ENCODE peak calls at places on chromosomes 7 and 10, in five cellular contexts. One of them, this sample, is unnamed.

GRCh38 chr10:7585228-7585627 is 81.5 kb downstream of the ITIH5 start:
- DNase-seq in neural progenitor cell: no peak
- DNase-seq in transverse colon: no peak
- DNase-seq in psoas muscle: no peak
- DNase-seq in pancreas: no peak
- DNase-seq in this sample: no peak

GRCh38 chr10:70652761-70653657 is 19.3 kb upstream of the ADAMTS14 start:
- DNase-seq in neural progenitor cell: no peak
- DNase-seq in pancreas: no peak
- DNase-seq in transverse colon: no peak
- DNase-seq in psoas muscle: peak; percentile 49
- DNase-seq in this sample: no peak

GRCh38 chr10:123997486-123998196 is 95.8 kb downstream of the CHST15 start:
- DNase-seq in transverse colon: no peak
- DNase-seq in neural progenitor cell: no peak
- DNase-seq in pancreas: no peak
- DNase-seq in psoas muscle: no peak
- DNase-seq in this sample: no peak

GRCh38 chr10:20841419-20841818 is 55.7 kb downstream of the NEBL start:
- DNase-seq in pancreas: no peak
- DNase-seq in psoas muscle: no peak
- DNase-seq in transverse colon: no peak
- DNase-seq in neural progenitor cell: no peak
- DNase-seq in this sample: no peak

GRCh38 chr7:100159099-100159623 is 638 bp upstream of the TRAPPC14 start:
- DNase-seq in neural progenitor cell: no peak
- DNase-seq in pancreas: no peak
- DNase-seq in transverse colon: no peak
- DNase-seq in psoas muscle: no peak
- DNase-seq in this sample: no peak

GRCh38 chr7:28623863-28624262 is 211.5 kb downstream of the CREB5 start:
- DNase-seq in pancreas: no peak
- DNase-seq in transverse colon: no peak
- DNase-seq in psoas muscle: no peak
- DNase-seq in neural progenitor cell: no peak
- DNase-seq in this sample: no peak

GRCh38 chr7:88306590-88307048 is at the start of gene STEAP4:
- DNase-seq in transverse colon: peak; percentile 83
- DNase-seq in psoas muscle: peak; percentile 73
- DNase-seq in pancreas: peak; percentile 83
- DNase-seq in neural progenitor cell: peak; percentile 71
- DNase-seq in this sample: peak; percentile 21

GRCh38 chr10:42975005-42975493 is 101.8 kb upstream of the RET start:
- DNase-seq in psoas muscle: no peak
- DNase-seq in neural progenitor cell: no peak
- DNase-seq in transverse colon: no peak
- DNase-seq in pancreas: peak; percentile 44
- DNase-seq in this sample: peak; percentile 11

GRCh38 chr10:36195364-36195763 is 553.3 kb upstream of the FZD8 start:
- DNase-seq in psoas muscle: no peak
- DNase-seq in pancreas: no peak
- DNase-seq in neural progenitor cell: no peak
- DNase-seq in transverse colon: no peak
- DNase-seq in this sample: no peak

GRCh38 chr7:156000601-156001396 is 188.5 kb upstream of the SHH start:
- DNase-seq in pancreas: no peak
- DNase-seq in neural progenitor cell: no peak
- DNase-seq in psoas muscle: no peak
- DNase-seq in transverse colon: no peak
- DNase-seq in this sample: no peak

GRCh38 chr7:2629740-2630681 is 1.8 kb upstream of the TTYH3 start:
- DNase-seq in psoas muscle: peak; percentile 64
- DNase-seq in pancreas: no peak
- DNase-seq in transverse colon: peak; percentile 83
- DNase-seq in neural progenitor cell: no peak
- DNase-seq in this sample: peak; percentile 93

GRCh38 chr7:30146127-30146612 is 11.4 kb downstream of the MTURN start:
- DNase-seq in pancreas: no peak
- DNase-seq in transverse colon: no peak
- DNase-seq in psoas muscle: no peak
- DNase-seq in neural progenitor cell: no peak
- DNase-seq in this sample: peak; percentile 64

GRCh38 chr10:89793649-89794254 is 92.4 kb downstream of the KIF20B start:
- DNase-seq in transverse colon: no peak
- DNase-seq in psoas muscle: no peak
- DNase-seq in neural progenitor cell: peak; percentile 82
- DNase-seq in pancreas: no peak
- DNase-seq in this sample: no peak

GRCh38 chr7:159027803-159028455 is 116.7 kb downstream of the VIPR2 start:
- DNase-seq in neural progenitor cell: peak; percentile 39
- DNase-seq in transverse colon: peak; percentile 66
- DNase-seq in psoas muscle: no peak
- DNase-seq in pancreas: peak; percentile 63
- DNase-seq in this sample: no peak

GRCh38 chr7:108147031-108147563 is 16.9 kb upstream of the LAMB4 start:
- DNase-seq in psoas muscle: no peak
- DNase-seq in transverse colon: no peak
- DNase-seq in neural progenitor cell: no peak
- DNase-seq in pancreas: no peak
- DNase-seq in this sample: no peak

GRCh38 chr7:108152198-108152597 is 22.0 kb upstream of the LAMB4 start:
- DNase-seq in pancreas: no peak
- DNase-seq in transverse colon: no peak
- DNase-seq in neural progenitor cell: no peak
- DNase-seq in psoas muscle: no peak
- DNase-seq in this sample: no peak

GRCh38 chr7:108149908-108150307 is 19.7 kb upstream of the LAMB4 start:
- DNase-seq in psoas muscle: no peak
- DNase-seq in transverse colon: no peak
- DNase-seq in pancreas: no peak
- DNase-seq in neural progenitor cell: no peak
- DNase-seq in this sample: no peak

GRCh38 chr7:108146070-108146842 is 16.1 kb upstream of the LAMB4 start:
- DNase-seq in neural progenitor cell: peak; percentile 85
- DNase-seq in pancreas: no peak
- DNase-seq in psoas muscle: peak; percentile 33
- DNase-seq in transverse colon: peak; percentile 63
- DNase-seq in this sample: peak; percentile 75

DNA sequence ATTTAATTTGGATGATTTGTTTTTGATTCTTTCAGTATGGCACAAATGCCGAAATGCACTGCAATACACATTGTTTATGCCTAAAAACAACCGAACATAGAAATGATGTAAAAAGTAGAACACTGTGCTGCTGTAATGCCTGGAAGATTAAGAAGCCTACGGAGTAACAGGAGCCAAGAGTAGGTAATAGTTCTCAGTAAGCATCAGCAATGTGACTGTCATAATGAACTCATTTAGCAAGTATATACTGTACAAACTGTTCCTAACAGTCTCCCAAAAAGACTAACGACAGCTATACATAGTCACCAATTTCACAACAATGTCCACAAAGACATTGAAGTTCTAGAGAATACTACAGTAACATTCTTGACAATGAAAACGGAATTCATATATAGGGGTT is 19.0 kb upstream of the LAMB4 start:
- DNase-seq in psoas muscle: no peak
- DNase-seq in neural progenitor cell: no peak
- DNase-seq in transverse colon: no peak
- DNase-seq in pancreas: no peak
- DNase-seq in this sample: no peak
- H3K27ac ChIP-seq in psoas muscle: no peak overlapping the region
- H3K27ac ChIP-seq in neural progenitor cell: no peak overlapping the region
- H3K27ac ChIP-seq in transverse colon: no peak overlapping the region
- H3K27ac ChIP-seq in pancreas: no peak overlapping the region
- H3K27ac ChIP-seq in this sample: no peak overlapping the region

GRCh38 chr10:108141064-108141463 is 976.6 kb upstream of the SORCS1 start:
- DNase-seq in psoas muscle: no peak
- DNase-seq in neural progenitor cell: no peak
- DNase-seq in transverse colon: no peak
- DNase-seq in pancreas: no peak
- DNase-seq in this sample: no peak
- TF ChIP-seq CTCF in psoas muscle: no peak
- TF ChIP-seq CTCF in neural progenitor cell: no peak
- TF ChIP-seq CTCF in transverse colon: no peak
- TF ChIP-seq CTCF in pancreas: no peak
- TF ChIP-seq CTCF in this sample: no peak

GRCh38 chr7:64494912-64495461 is 67.9 kb downstream of the ZNF680 start:
- DNase-seq in psoas muscle: no peak
- DNase-seq in pancreas: no peak
- DNase-seq in neural progenitor cell: no peak
- DNase-seq in transverse colon: no peak
- DNase-seq in this sample: no peak
- H3K4me3 ChIP-seq in psoas muscle: no peak overlapping the region
- H3K4me3 ChIP-seq in pancreas: no peak overlapping the region
- H3K4me3 ChIP-seq in neural progenitor cell: no peak overlapping the region
- H3K4me3 ChIP-seq in transverse colon: no peak overlapping the region
- H3K4me3 ChIP-seq in this sample: no peak overlapping the region

DNA sequence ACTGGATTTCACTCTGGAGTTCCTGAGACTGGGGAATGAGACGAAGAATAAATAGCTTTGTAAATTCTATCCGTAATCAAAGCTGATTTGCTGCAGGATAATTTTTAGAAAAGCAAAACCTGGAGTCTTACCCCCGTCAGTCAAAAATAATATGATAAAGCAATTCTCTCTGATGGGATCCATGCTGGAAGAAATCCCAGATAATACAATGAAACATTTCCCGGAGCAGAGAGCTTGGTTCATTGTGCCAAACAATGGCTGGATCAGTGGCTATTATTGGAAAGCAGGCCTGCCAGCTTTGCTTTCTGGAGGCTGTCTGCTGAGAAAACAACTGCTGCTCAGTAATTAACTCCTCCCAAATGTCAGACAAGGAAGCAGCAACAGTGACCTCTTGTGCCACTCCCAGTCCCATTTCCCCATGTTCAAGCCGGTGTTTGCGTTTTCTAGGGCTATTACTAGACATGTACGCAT is 609.4 kb upstream of the PCDH15 start:
- DNase-seq in pancreas: no peak
- DNase-seq in neural progenitor cell: peak; percentile 92
- DNase-seq in psoas muscle: peak; percentile 15
- DNase-seq in transverse colon: peak; percentile 10
- DNase-seq in this sample: peak; percentile 61
- H3K27ac ChIP-seq in pancreas: no peak overlapping the region
- H3K27ac ChIP-seq in neural progenitor cell: no peak overlapping the region
- H3K27ac ChIP-seq in psoas muscle: peak overlapping the region; percentile 27
- H3K27ac ChIP-seq in transverse colon: no peak overlapping the region
- H3K27ac ChIP-seq in this sample: no peak overlapping the region

This sample was measured in dorsolateral prefrontal cortex.